ENCODE peak calls at places on chromosomes 3 and 15, in seven cellular contexts. One of them, this sample, is unnamed.

GRCh38 chr15:49707598-49707997 is 86.8 kb downstream of the DTWD1 start:
- DNase-seq in keratinocyte: no peak
- DNase-seq in cardiac fibroblast: no peak
- DNase-seq in T-cell: no peak
- DNase-seq in activated B cell treated with CpG ODN at 0.5 μM for 24 hours: no peak
- DNase-seq in T-helper 9 cell: no peak
- DNase-seq in GM04504: no peak
- DNase-seq in this sample: no peak

GRCh38 chr3:29914861-29915524 is 634.1 kb downstream of the RBMS3 start:
- DNase-seq in keratinocyte: no peak
- DNase-seq in cardiac fibroblast: peak
- DNase-seq in T-cell: no peak
- DNase-seq in activated B cell treated with CpG ODN at 0.5 μM for 24 hours: no peak
- DNase-seq in T-helper 9 cell: no peak
- DNase-seq in GM04504: peak
- DNase-seq in this sample: peak

GRCh38 chr3:100260081-100260684 is 609 bp upstream of the TBC1D23 start:
- DNase-seq in keratinocyte: no peak
- DNase-seq in cardiac fibroblast: peak
- DNase-seq in T-cell: no peak
- DNase-seq in activated B cell treated with CpG ODN at 0.5 μM for 24 hours: no peak
- DNase-seq in T-helper 9 cell: no peak
- DNase-seq in GM04504: no peak
- DNase-seq in this sample: no peak

GRCh38 chr15:73985101-73985873 is 6.8 kb downstream of the STOML1 start:
- DNase-seq in keratinocyte: no peak
- DNase-seq in cardiac fibroblast: no peak
- DNase-seq in T-cell: no peak
- DNase-seq in activated B cell treated with CpG ODN at 0.5 μM for 24 hours: no peak
- DNase-seq in T-helper 9 cell: no peak
- DNase-seq in GM04504: no peak
- DNase-seq in this sample: no peak

GRCh38 chr3:126850370-126851085 is 132.4 kb upstream of the PLXNA1 start:
- DNase-seq in keratinocyte: no peak
- DNase-seq in cardiac fibroblast: peak
- DNase-seq in T-cell: no peak
- DNase-seq in activated B cell treated with CpG ODN at 0.5 μM for 24 hours: no peak
- DNase-seq in T-helper 9 cell: no peak
- DNase-seq in GM04504: no peak
- DNase-seq in this sample: peak

GRCh38 chr3:38907426-38907825 is 91.4 kb upstream of the SCN10A start:
- DNase-seq in keratinocyte: no peak
- DNase-seq in cardiac fibroblast: no peak
- DNase-seq in T-cell: no peak
- DNase-seq in activated B cell treated with CpG ODN at 0.5 μM for 24 hours: no peak
- DNase-seq in T-helper 9 cell: no peak
- DNase-seq in GM04504: no peak
- DNase-seq in this sample: no peak

GRCh38 chr3:186060222-186060621 is 48.7 kb downstream of the ETV5 start:
- DNase-seq in keratinocyte: no peak
- DNase-seq in cardiac fibroblast: no peak
- DNase-seq in T-cell: no peak
- DNase-seq in activated B cell treated with CpG ODN at 0.5 μM for 24 hours: no peak
- DNase-seq in T-helper 9 cell: no peak
- DNase-seq in GM04504: no peak
- DNase-seq in this sample: no peak

GRCh38 chr3:11380314-11380713 is 108.1 kb downstream of the ATG7 start:
- DNase-seq in keratinocyte: no peak
- DNase-seq in cardiac fibroblast: no peak
- DNase-seq in T-cell: no peak
- DNase-seq in activated B cell treated with CpG ODN at 0.5 μM for 24 hours: no peak
- DNase-seq in T-helper 9 cell: no peak
- DNase-seq in GM04504: no peak
- DNase-seq in this sample: no peak

GRCh38 chr3:103693831-103694230 is 1259.0 kb downstream of the ZPLD1 start:
- DNase-seq in keratinocyte: no peak
- DNase-seq in cardiac fibroblast: no peak
- DNase-seq in T-cell: no peak
- DNase-seq in activated B cell treated with CpG ODN at 0.5 μM for 24 hours: no peak
- DNase-seq in T-helper 9 cell: no peak
- DNase-seq in GM04504: no peak
- DNase-seq in this sample: no peak

GRCh38 chr3:106386050-106386449 is 517.2 kb upstream of the CBLB start:
- DNase-seq in keratinocyte: no peak
- DNase-seq in cardiac fibroblast: no peak
- DNase-seq in T-cell: no peak
- DNase-seq in activated B cell treated with CpG ODN at 0.5 μM for 24 hours: no peak
- DNase-seq in T-helper 9 cell: no peak
- DNase-seq in GM04504: no peak
- DNase-seq in this sample: no peak

GRCh38 chr3:136919799-136920580 is 37.8 kb upstream of the IL20RB start:
- DNase-seq in keratinocyte: no peak
- DNase-seq in cardiac fibroblast: peak
- DNase-seq in T-cell: no peak
- DNase-seq in activated B cell treated with CpG ODN at 0.5 μM for 24 hours: no peak
- DNase-seq in T-helper 9 cell: no peak
- DNase-seq in GM04504: no peak
- DNase-seq in this sample: no peak

GRCh38 chr3:148582126-148582525 is 115.6 kb upstream of the AGTR1 start:
- DNase-seq in keratinocyte: no peak
- DNase-seq in cardiac fibroblast: peak
- DNase-seq in T-cell: no peak
- DNase-seq in activated B cell treated with CpG ODN at 0.5 μM for 24 hours: no peak
- DNase-seq in T-helper 9 cell: no peak
- DNase-seq in GM04504: no peak
- DNase-seq in this sample: no peak

GRCh38 chr3:67531149-67532101 is 123.0 kb downstream of the SUCLG2 start:
- DNase-seq in keratinocyte: no peak
- DNase-seq in cardiac fibroblast: no peak
- DNase-seq in T-cell: no peak
- DNase-seq in activated B cell treated with CpG ODN at 0.5 μM for 24 hours: no peak
- DNase-seq in T-helper 9 cell: no peak
- DNase-seq in GM04504: no peak
- DNase-seq in this sample: no peak

GRCh38 chr15:67854358-67854757 is 14.5 kb upstream of the RNU6-1 start:
- DNase-seq in keratinocyte: no peak
- DNase-seq in cardiac fibroblast: no peak
- DNase-seq in T-cell: no peak
- DNase-seq in activated B cell treated with CpG ODN at 0.5 μM for 24 hours: no peak
- DNase-seq in T-helper 9 cell: no peak
- DNase-seq in GM04504: no peak
- DNase-seq in this sample: no peak

GRCh38 chr3:174619244-174619643 is 239.9 kb upstream of the NAALADL2 start:
- DNase-seq in keratinocyte: no peak
- DNase-seq in cardiac fibroblast: peak
- DNase-seq in T-cell: no peak
- DNase-seq in activated B cell treated with CpG ODN at 0.5 μM for 24 hours: no peak
- DNase-seq in T-helper 9 cell: no peak
- DNase-seq in GM04504: no peak
- DNase-seq in this sample: no peak

GRCh38 chr3:187017511-187018230 is 87.3 kb downstream of the ST6GAL1 start:
- DNase-seq in keratinocyte: no peak
- DNase-seq in cardiac fibroblast: peak
- DNase-seq in T-cell: no peak
- DNase-seq in activated B cell treated with CpG ODN at 0.5 μM for 24 hours: no peak
- DNase-seq in T-helper 9 cell: no peak
- DNase-seq in GM04504: no peak
- DNase-seq in this sample: no peak

GRCh38 chr3:18445421-18446066 is 20.4 kb upstream of the SATB1 start:
- DNase-seq in keratinocyte: no peak
- DNase-seq in cardiac fibroblast: no peak
- DNase-seq in T-cell: peak
- DNase-seq in activated B cell treated with CpG ODN at 0.5 μM for 24 hours: no peak
- DNase-seq in T-helper 9 cell: peak
- DNase-seq in GM04504: no peak
- DNase-seq in this sample: no peak

GRCh38 chr3:63508305-63508704 is 144.2 kb upstream of the SNTN start:
- DNase-seq in keratinocyte: peak
- DNase-seq in cardiac fibroblast: no peak
- DNase-seq in T-cell: no peak
- DNase-seq in activated B cell treated with CpG ODN at 0.5 μM for 24 hours: no peak
- DNase-seq in T-helper 9 cell: no peak
- DNase-seq in GM04504: no peak
- DNase-seq in this sample: no peak

GRCh38 chr3:7565574-7565973 is 704.7 kb downstream of the GRM7 start:
- DNase-seq in keratinocyte: peak
- DNase-seq in cardiac fibroblast: peak
- DNase-seq in T-cell: no peak
- DNase-seq in activated B cell treated with CpG ODN at 0.5 μM for 24 hours: no peak
- DNase-seq in T-helper 9 cell: no peak
- DNase-seq in GM04504: no peak
- DNase-seq in this sample: no peak

GRCh38 chr15:39661776-39662175 is 80.9 kb downstream of the THBS1 start:
- DNase-seq in keratinocyte: no peak
- DNase-seq in cardiac fibroblast: no peak
- DNase-seq in T-cell: no peak
- DNase-seq in activated B cell treated with CpG ODN at 0.5 μM for 24 hours: no peak
- DNase-seq in T-helper 9 cell: no peak
- DNase-seq in GM04504: no peak
- DNase-seq in this sample: no peak

GRCh38 chr15:29094711-29095110 is 174.9 kb downstream of the NSMCE3 start:
- DNase-seq in keratinocyte: no peak
- DNase-seq in cardiac fibroblast: no peak
- DNase-seq in T-cell: no peak
- DNase-seq in activated B cell treated with CpG ODN at 0.5 μM for 24 hours: no peak
- DNase-seq in T-helper 9 cell: no peak
- DNase-seq in GM04504: no peak
- DNase-seq in this sample: no peak

GRCh38 chr15:85762756-85763127 is 32.0 kb downstream of the KLHL25 start:
- DNase-seq in keratinocyte: no peak
- DNase-seq in cardiac fibroblast: no peak
- DNase-seq in T-cell: no peak
- DNase-seq in activated B cell treated with CpG ODN at 0.5 μM for 24 hours: no peak
- DNase-seq in T-helper 9 cell: no peak
- DNase-seq in GM04504: no peak
- DNase-seq in this sample: no peak

GRCh38 chr15:73571346-73571745 is 61.8 kb downstream of the NPTN start:
- DNase-seq in keratinocyte: no peak
- DNase-seq in cardiac fibroblast: no peak
- DNase-seq in T-cell: no peak
- DNase-seq in activated B cell treated with CpG ODN at 0.5 μM for 24 hours: no peak
- DNase-seq in T-helper 9 cell: no peak
- DNase-seq in GM04504: no peak
- DNase-seq in this sample: no peak

GRCh38 chr3:167611718-167612117 is 42.0 kb downstream of the WDR49 start:
- DNase-seq in keratinocyte: no peak
- DNase-seq in cardiac fibroblast: no peak
- DNase-seq in T-cell: no peak
- DNase-seq in activated B cell treated with CpG ODN at 0.5 μM for 24 hours: no peak
- DNase-seq in T-helper 9 cell: no peak
- DNase-seq in GM04504: no peak
- DNase-seq in this sample: no peak

GRCh38 chr3:129934234-129935123 is 40.0 kb upstream of the TRH start:
- DNase-seq in keratinocyte: no peak
- DNase-seq in cardiac fibroblast: peak
- DNase-seq in T-cell: peak
- DNase-seq in activated B cell treated with CpG ODN at 0.5 μM for 24 hours: peak
- DNase-seq in T-helper 9 cell: peak
- DNase-seq in GM04504: no peak
- DNase-seq in this sample: no peak

GRCh38 chr3:45933586-45933985 is 9.7 kb upstream of the CXCR6 start:
- DNase-seq in keratinocyte: no peak
- DNase-seq in cardiac fibroblast: no peak
- DNase-seq in T-cell: no peak
- DNase-seq in activated B cell treated with CpG ODN at 0.5 μM for 24 hours: no peak
- DNase-seq in T-helper 9 cell: no peak
- DNase-seq in GM04504: no peak
- DNase-seq in this sample: no peak

GRCh38 chr15:71237456-71238188 is 122.4 kb downstream of the THSD4 start:
- DNase-seq in keratinocyte: peak
- DNase-seq in cardiac fibroblast: peak
- DNase-seq in T-cell: no peak
- DNase-seq in activated B cell treated with CpG ODN at 0.5 μM for 24 hours: no peak
- DNase-seq in T-helper 9 cell: no peak
- DNase-seq in GM04504: peak
- DNase-seq in this sample: peak

GRCh38 chr15:100001405-100001804 is 268.2 kb upstream of the LYSMD4 start:
- DNase-seq in keratinocyte: no peak
- DNase-seq in cardiac fibroblast: no peak
- DNase-seq in T-cell: no peak
- DNase-seq in activated B cell treated with CpG ODN at 0.5 μM for 24 hours: no peak
- DNase-seq in T-helper 9 cell: no peak
- DNase-seq in GM04504: no peak
- DNase-seq in this sample: no peak

GRCh38 chr15:87287156-87287555 is 969.4 kb downstream of the NTRK3 start:
- DNase-seq in keratinocyte: peak
- DNase-seq in cardiac fibroblast: peak
- DNase-seq in T-cell: no peak
- DNase-seq in activated B cell treated with CpG ODN at 0.5 μM for 24 hours: no peak
- DNase-seq in T-helper 9 cell: no peak
- DNase-seq in GM04504: peak
- DNase-seq in this sample: peak

GRCh38 chr15:70714575-70714974 is 48.8 kb downstream of the UACA start:
- DNase-seq in keratinocyte: no peak
- DNase-seq in cardiac fibroblast: peak
- DNase-seq in T-cell: no peak
- DNase-seq in activated B cell treated with CpG ODN at 0.5 μM for 24 hours: no peak
- DNase-seq in T-helper 9 cell: no peak
- DNase-seq in GM04504: no peak
- DNase-seq in this sample: no peak

GRCh38 chr3:187616307-187616939 is 53.8 kb downstream of the SST start:
- DNase-seq in keratinocyte: no peak
- DNase-seq in cardiac fibroblast: peak
- DNase-seq in T-cell: peak
- DNase-seq in activated B cell treated with CpG ODN at 0.5 μM for 24 hours: no peak
- DNase-seq in T-helper 9 cell: peak
- DNase-seq in GM04504: peak
- DNase-seq in this sample: peak

GRCh38 chr15:56249080-56249479 is 5.4 kb upstream of the RFX7 start:
- DNase-seq in keratinocyte: no peak
- DNase-seq in cardiac fibroblast: peak
- DNase-seq in T-cell: no peak
- DNase-seq in activated B cell treated with CpG ODN at 0.5 μM for 24 hours: no peak
- DNase-seq in T-helper 9 cell: no peak
- DNase-seq in GM04504: no peak
- DNase-seq in this sample: peak

GRCh38 chr3:169990431-169990830 is 23.8 kb downstream of the SEC62 start:
- DNase-seq in keratinocyte: no peak
- DNase-seq in cardiac fibroblast: no peak
- DNase-seq in T-cell: no peak
- DNase-seq in activated B cell treated with CpG ODN at 0.5 μM for 24 hours: no peak
- DNase-seq in T-helper 9 cell: no peak
- DNase-seq in GM04504: no peak
- DNase-seq in this sample: no peak

GRCh38 chr15:65355173-65355982 is 22.4 kb downstream of the IGDCC3 start:
- DNase-seq in keratinocyte: no peak
- DNase-seq in cardiac fibroblast: no peak
- DNase-seq in T-cell: no peak
- DNase-seq in activated B cell treated with CpG ODN at 0.5 μM for 24 hours: no peak
- DNase-seq in T-helper 9 cell: no peak
- DNase-seq in GM04504: no peak
- DNase-seq in this sample: no peak

GRCh38 chr3:126958638-126959085 is 24.3 kb upstream of the PLXNA1 start:
- DNase-seq in keratinocyte: no peak
- DNase-seq in cardiac fibroblast: no peak
- DNase-seq in T-cell: no peak
- DNase-seq in activated B cell treated with CpG ODN at 0.5 μM for 24 hours: no peak
- DNase-seq in T-helper 9 cell: no peak
- DNase-seq in GM04504: no peak
- DNase-seq in this sample: no peak

GRCh38 chr3:184186184-184186901 is at the start of gene ABCF3:
- DNase-seq in keratinocyte: no peak
- DNase-seq in cardiac fibroblast: peak
- DNase-seq in T-cell: no peak
- DNase-seq in activated B cell treated with CpG ODN at 0.5 μM for 24 hours: no peak
- DNase-seq in T-helper 9 cell: no peak
- DNase-seq in GM04504: no peak
- DNase-seq in this sample: no peak

GRCh38 chr15:84658788-84659411 is 901 bp upstream of the NMB start:
- DNase-seq in keratinocyte: no peak
- DNase-seq in cardiac fibroblast: no peak
- DNase-seq in T-cell: no peak
- DNase-seq in activated B cell treated with CpG ODN at 0.5 μM for 24 hours: no peak
- DNase-seq in T-helper 9 cell: no peak
- DNase-seq in GM04504: no peak
- DNase-seq in this sample: no peak

GRCh38 chr3:111668912-111669488 is 73.9 kb upstream of the ZBED2 start:
- DNase-seq in keratinocyte: no peak
- DNase-seq in cardiac fibroblast: peak
- DNase-seq in T-cell: no peak
- DNase-seq in activated B cell treated with CpG ODN at 0.5 μM for 24 hours: no peak
- DNase-seq in T-helper 9 cell: no peak
- DNase-seq in GM04504: no peak
- DNase-seq in this sample: peak

This sample was measured in AG09309.